ENCODE peak calls at places on chromosomes 12 and 14, in five cellular contexts. One of them, this sample, is unnamed.

GRCh38 chr14:56855891-56856461 is 45.7 kb upstream of the OTX2 start:
- DNase-seq in transverse colon: peak; percentile 66
- DNase-seq in astrocyte of the spinal cord: no peak
- DNase-seq in fibroblast of pulmonary artery: no peak
- DNase-seq in heart right ventricle: no peak
- DNase-seq in this sample: no peak

GRCh38 chr14:77707355-77707723 is 484 bp downstream of the ALKBH1 start:
- DNase-seq in transverse colon: peak; percentile 54
- DNase-seq in astrocyte of the spinal cord: peak; percentile 43
- DNase-seq in fibroblast of pulmonary artery: peak; percentile 41
- DNase-seq in heart right ventricle: no peak
- DNase-seq in this sample: peak; percentile 28

GRCh38 chr14:93100570-93100969 is 15.2 kb downstream of the ITPK1 start:
- DNase-seq in transverse colon: no peak
- DNase-seq in astrocyte of the spinal cord: no peak
- DNase-seq in fibroblast of pulmonary artery: no peak
- DNase-seq in heart right ventricle: no peak
- DNase-seq in this sample: peak; percentile 69

GRCh38 chr14:90049390-90049789 is 12.4 kb upstream of the KCNK13 start:
- DNase-seq in transverse colon: no peak
- DNase-seq in astrocyte of the spinal cord: no peak
- DNase-seq in fibroblast of pulmonary artery: no peak
- DNase-seq in heart right ventricle: no peak
- DNase-seq in this sample: peak; percentile 42

GRCh38 chr12:105978686-105979085 is 160.1 kb downstream of the NUAK1 start:
- DNase-seq in transverse colon: no peak
- DNase-seq in astrocyte of the spinal cord: peak; percentile 43
- DNase-seq in fibroblast of pulmonary artery: no peak
- DNase-seq in heart right ventricle: no peak
- DNase-seq in this sample: no peak

GRCh38 chr14:76908834-76909233 is 82.6 kb downstream of the LRRC74A start:
- DNase-seq in transverse colon: peak; percentile 31
- DNase-seq in astrocyte of the spinal cord: no peak
- DNase-seq in fibroblast of pulmonary artery: no peak
- DNase-seq in heart right ventricle: no peak
- DNase-seq in this sample: no peak

GRCh38 chr12:118120579-118121363 is 15.2 kb upstream of the PEBP1 start:
- DNase-seq in transverse colon: peak; percentile 85
- DNase-seq in astrocyte of the spinal cord: peak; percentile 65
- DNase-seq in fibroblast of pulmonary artery: peak; percentile 75
- DNase-seq in heart right ventricle: peak; percentile 74
- DNase-seq in this sample: peak; percentile 74

GRCh38 chr14:58923751-58924405 is 264.6 kb upstream of the DAAM1 start:
- DNase-seq in transverse colon: no peak
- DNase-seq in astrocyte of the spinal cord: no peak
- DNase-seq in fibroblast of pulmonary artery: no peak
- DNase-seq in heart right ventricle: no peak
- DNase-seq in this sample: no peak

GRCh38 chr14:36056846-36057245 is 119.7 kb downstream of the PTCSC3 start:
- DNase-seq in transverse colon: no peak
- DNase-seq in astrocyte of the spinal cord: no peak
- DNase-seq in fibroblast of pulmonary artery: no peak
- DNase-seq in heart right ventricle: no peak
- DNase-seq in this sample: no peak

GRCh38 chr14:90023176-90023896 is 38.5 kb upstream of the KCNK13 start:
- DNase-seq in transverse colon: no peak
- DNase-seq in astrocyte of the spinal cord: peak; percentile 8
- DNase-seq in fibroblast of pulmonary artery: peak; percentile 24
- DNase-seq in heart right ventricle: no peak
- DNase-seq in this sample: no peak

GRCh38 chr12:100864366-100864765 is 69.8 kb downstream of the ANO4 start:
- DNase-seq in transverse colon: no peak
- DNase-seq in astrocyte of the spinal cord: no peak
- DNase-seq in fibroblast of pulmonary artery: no peak
- DNase-seq in heart right ventricle: no peak
- DNase-seq in this sample: no peak

GRCh38 chr12:89756638-89757321 is 48.1 kb upstream of the ATP2B1 start:
- DNase-seq in transverse colon: no peak
- DNase-seq in astrocyte of the spinal cord: peak; percentile 97
- DNase-seq in fibroblast of pulmonary artery: peak; percentile 99
- DNase-seq in heart right ventricle: no peak
- DNase-seq in this sample: no peak

GRCh38 chr14:20624495-20625070 is 16.9 kb downstream of the OR6S1 start:
- DNase-seq in transverse colon: peak; percentile 82
- DNase-seq in astrocyte of the spinal cord: peak; percentile 52
- DNase-seq in fibroblast of pulmonary artery: peak; percentile 76
- DNase-seq in heart right ventricle: peak; percentile 41
- DNase-seq in this sample: peak; percentile 60

GRCh38 chr14:42429401-42429800 is 822.7 kb downstream of the LRFN5 start:
- DNase-seq in transverse colon: no peak
- DNase-seq in astrocyte of the spinal cord: no peak
- DNase-seq in fibroblast of pulmonary artery: no peak
- DNase-seq in heart right ventricle: no peak
- DNase-seq in this sample: no peak

GRCh38 chr12:15273896-15274295 is 48.4 kb upstream of the PTPRO start:
- DNase-seq in transverse colon: no peak
- DNase-seq in astrocyte of the spinal cord: no peak
- DNase-seq in fibroblast of pulmonary artery: no peak
- DNase-seq in heart right ventricle: no peak
- DNase-seq in this sample: no peak

GRCh38 chr12:116594325-116595038 is 35.3 kb downstream of the MAP1LC3B2 start:
- DNase-seq in transverse colon: peak; percentile 20
- DNase-seq in astrocyte of the spinal cord: no peak
- DNase-seq in fibroblast of pulmonary artery: no peak
- DNase-seq in heart right ventricle: peak; percentile 40
- DNase-seq in this sample: no peak

GRCh38 chr12:43069768-43070221 is 480.2 kb upstream of the PRICKLE1 start:
- DNase-seq in transverse colon: no peak
- DNase-seq in astrocyte of the spinal cord: peak; percentile 22
- DNase-seq in fibroblast of pulmonary artery: peak; percentile 53
- DNase-seq in heart right ventricle: peak; percentile 34
- DNase-seq in this sample: peak; percentile 55

GRCh38 chr12:6122211-6122610 is 2.3 kb downstream of the VWF start:
- DNase-seq in transverse colon: no peak
- DNase-seq in astrocyte of the spinal cord: no peak
- DNase-seq in fibroblast of pulmonary artery: no peak
- DNase-seq in heart right ventricle: no peak
- DNase-seq in this sample: no peak

GRCh38 chr14:71966528-71966927 is 34.3 kb downstream of the RGS6 start:
- DNase-seq in transverse colon: no peak
- DNase-seq in astrocyte of the spinal cord: no peak
- DNase-seq in fibroblast of pulmonary artery: no peak
- DNase-seq in heart right ventricle: no peak
- DNase-seq in this sample: no peak

GRCh38 chr12:89346741-89347324 is 5.5 kb downstream of the DUSP6 start:
- DNase-seq in transverse colon: no peak
- DNase-seq in astrocyte of the spinal cord: peak; percentile 65
- DNase-seq in fibroblast of pulmonary artery: peak; percentile 94
- DNase-seq in heart right ventricle: no peak
- DNase-seq in this sample: no peak

GRCh38 chr14:75402867-75403413 is 24.9 kb upstream of the JDP2 start:
- DNase-seq in transverse colon: no peak
- DNase-seq in astrocyte of the spinal cord: no peak
- DNase-seq in fibroblast of pulmonary artery: no peak
- DNase-seq in heart right ventricle: no peak
- DNase-seq in this sample: no peak

GRCh38 chr12:90741611-90742010 is 213.4 kb downstream of the CCER1 start:
- DNase-seq in transverse colon: no peak
- DNase-seq in astrocyte of the spinal cord: no peak
- DNase-seq in fibroblast of pulmonary artery: no peak
- DNase-seq in heart right ventricle: no peak
- DNase-seq in this sample: no peak

GRCh38 chr12:42798811-42799438 is 209.4 kb upstream of the PRICKLE1 start:
- DNase-seq in transverse colon: no peak
- DNase-seq in astrocyte of the spinal cord: peak; percentile 76
- DNase-seq in fibroblast of pulmonary artery: peak; percentile 24
- DNase-seq in heart right ventricle: no peak
- DNase-seq in this sample: no peak

GRCh38 chr14:32038876-32039275 is 38.2 kb upstream of the ARHGAP5 start:
- DNase-seq in transverse colon: no peak
- DNase-seq in astrocyte of the spinal cord: no peak
- DNase-seq in fibroblast of pulmonary artery: no peak
- DNase-seq in heart right ventricle: no peak
- DNase-seq in this sample: peak; percentile 14

GRCh38 chr12:49341777-49342065 is 4.7 kb upstream of the C1QL4 start:
- DNase-seq in transverse colon: no peak
- DNase-seq in astrocyte of the spinal cord: no peak
- DNase-seq in fibroblast of pulmonary artery: no peak
- DNase-seq in heart right ventricle: no peak
- DNase-seq in this sample: no peak
- H3K4me3 ChIP-seq in transverse colon: no peak overlapping the region
- H3K4me3 ChIP-seq in astrocyte of the spinal cord: peak overlapping the region; percentile 31
- H3K4me3 ChIP-seq in fibroblast of pulmonary artery: peak overlapping the region; percentile 39
- H3K4me3 ChIP-seq in heart right ventricle: peak overlapping the region; percentile 32
- H3K4me3 ChIP-seq in this sample: peak overlapping the region; percentile 53

DNA sequence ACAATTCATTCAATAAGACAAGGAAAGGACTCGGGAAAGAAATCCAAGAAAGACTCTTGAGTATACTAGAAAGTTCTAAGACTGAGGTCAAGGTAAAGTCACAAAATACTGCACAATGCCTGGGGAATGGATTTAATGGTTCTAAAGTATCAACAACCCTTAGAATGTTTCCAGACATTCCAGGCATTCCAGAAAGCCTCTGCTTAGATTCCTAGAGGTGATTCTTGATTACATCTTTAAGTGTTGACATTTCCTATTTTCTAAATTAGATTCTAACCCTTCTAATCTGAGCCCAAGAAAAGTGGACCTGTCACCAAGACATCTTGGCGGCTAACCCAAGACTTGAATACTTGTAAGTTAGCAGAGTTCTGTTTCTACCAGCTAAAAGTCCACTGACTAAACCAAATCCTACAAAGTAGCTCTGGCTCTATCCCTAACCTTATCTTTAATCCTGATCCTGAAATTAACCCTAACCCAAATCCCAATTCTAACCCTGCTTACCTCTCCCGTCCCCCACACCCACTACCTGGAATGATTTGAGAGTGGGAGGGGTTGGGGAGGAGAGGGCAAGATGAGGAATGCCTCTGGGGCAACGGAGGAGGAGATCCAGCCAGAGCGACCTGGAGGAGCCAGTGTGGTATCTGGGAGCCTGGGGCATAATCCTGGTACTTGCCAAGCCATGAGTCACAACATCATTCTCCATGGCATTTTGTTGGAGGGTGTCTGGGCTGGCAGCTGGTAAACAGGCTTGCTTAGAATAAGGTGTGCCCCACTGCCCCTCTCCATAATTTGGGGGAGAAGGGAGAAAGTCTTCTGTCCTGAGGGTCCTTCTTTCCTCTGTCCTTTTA is 93.4 kb upstream of the HOXC13 start:
- DNase-seq in transverse colon: no peak
- DNase-seq in astrocyte of the spinal cord: no peak
- DNase-seq in fibroblast of pulmonary artery: peak; percentile 2
- DNase-seq in heart right ventricle: no peak
- DNase-seq in this sample: no peak
- H3K4me3 ChIP-seq in transverse colon: no peak overlapping the region
- H3K4me3 ChIP-seq in astrocyte of the spinal cord: no peak overlapping the region
- H3K4me3 ChIP-seq in fibroblast of pulmonary artery: no peak overlapping the region
- H3K4me3 ChIP-seq in heart right ventricle: no peak overlapping the region
- H3K4me3 ChIP-seq in this sample: no peak overlapping the region

GRCh38 chr12:12734561-12735071 is 17.4 kb downstream of the CDKN1B start:
- DNase-seq in transverse colon: no peak
- DNase-seq in astrocyte of the spinal cord: peak; percentile 16
- DNase-seq in fibroblast of pulmonary artery: no peak
- DNase-seq in heart right ventricle: no peak
- DNase-seq in this sample: no peak
- H3K4me3 ChIP-seq in transverse colon: no peak overlapping the region
- H3K4me3 ChIP-seq in astrocyte of the spinal cord: no peak overlapping the region
- H3K4me3 ChIP-seq in fibroblast of pulmonary artery: no peak overlapping the region
- H3K4me3 ChIP-seq in heart right ventricle: no peak overlapping the region
- H3K4me3 ChIP-seq in this sample: no peak overlapping the region

GRCh38 chr14:52935847-52936246 is 15.0 kb downstream of the FERMT2 start:
- DNase-seq in transverse colon: no peak
- DNase-seq in astrocyte of the spinal cord: no peak
- DNase-seq in fibroblast of pulmonary artery: no peak
- DNase-seq in heart right ventricle: no peak
- DNase-seq in this sample: no peak
- H3K4me3 ChIP-seq in transverse colon: no peak overlapping the region
- H3K4me3 ChIP-seq in astrocyte of the spinal cord: no peak overlapping the region
- H3K4me3 ChIP-seq in fibroblast of pulmonary artery: no peak overlapping the region
- H3K4me3 ChIP-seq in heart right ventricle: no peak overlapping the region
- H3K4me3 ChIP-seq in this sample: no peak overlapping the region

GRCh38 chr12:108801736-108802665 is 55.4 kb downstream of the SSH1 start:
- DNase-seq in transverse colon: peak; percentile 27
- DNase-seq in astrocyte of the spinal cord: peak; percentile 88
- DNase-seq in fibroblast of pulmonary artery: peak; percentile 66
- DNase-seq in heart right ventricle: no peak
- DNase-seq in this sample: no peak
- H3K4me3 ChIP-seq in transverse colon: no peak overlapping the region
- H3K4me3 ChIP-seq in astrocyte of the spinal cord: no peak overlapping the region
- H3K4me3 ChIP-seq in fibroblast of pulmonary artery: no peak overlapping the region
- H3K4me3 ChIP-seq in heart right ventricle: peak overlapping the region; percentile 12
- H3K4me3 ChIP-seq in this sample: no peak overlapping the region

GRCh38 chr12:27967551-27968054 is 4.9 kb downstream of the PTHLH start:
- DNase-seq in transverse colon: no peak
- DNase-seq in astrocyte of the spinal cord: no peak
- DNase-seq in fibroblast of pulmonary artery: no peak
- DNase-seq in heart right ventricle: no peak
- DNase-seq in this sample: no peak
- H3K4me3 ChIP-seq in transverse colon: no peak overlapping the region
- H3K4me3 ChIP-seq in astrocyte of the spinal cord: no peak overlapping the region
- H3K4me3 ChIP-seq in fibroblast of pulmonary artery: no peak overlapping the region
- H3K4me3 ChIP-seq in heart right ventricle: no peak overlapping the region
- H3K4me3 ChIP-seq in this sample: no peak overlapping the region

This sample was measured in BE2C.